ENCODE peak calls at places on chromosome 10, in five cellular contexts. X is H1, C is substantia nigra, N is psoas muscle, S is AG04450. K is an unnamed sample.

GRCh38 chr10:45545150-45545549 is 127.4 kb downstream of the ZFAND4 start:
- DNase-seq in N (no peak), C (no peak), S (no peak), X (no peak), K (no peak)

GRCh38 chr10:65753532-65753931 is 1172.3 kb upstream of the LRRTM3 start:
- DNase-seq in S (no peak), C (no peak), N (no peak), X (no peak), K (no peak)

GRCh38 chr10:125106586-125106985 is 53.8 kb downstream of the CTBP2 start:
- DNase-seq in N (no peak), C (no peak), X (no peak), S (no peak), K (no peak)

GRCh38 chr10:63641799-63642198 is 120.6 kb downstream of the REEP3 start:
- DNase-seq in N (no peak), S (no peak), X (no peak), C (no peak), K (no peak)

GRCh38 chr10:119947325-119947724 is 54.8 kb downstream of the SEC23IP start:
- DNase-seq in X (no peak), S (peak; percentile 21), C (no peak), N (no peak), K (no peak)

GRCh38 chr10:92837462-92837861 is 10.9 kb upstream of the EXOC6 start:
- DNase-seq in X (no peak), S (no peak), C (no peak), N (no peak), K (no peak)

GRCh38 chr10:19921300-19922140 is 105.3 kb downstream of the PLXDC2 start:
- DNase-seq in S (no peak), X (no peak), C (no peak), N (no peak), K (no peak)

GRCh38 chr10:120465138-120465537 is 8.1 kb downstream of the PLPP4 start:
- DNase-seq in N (no peak), S (no peak), C (no peak), X (no peak), K (no peak)

GRCh38 chr10:84217746-84218145 is 7.6 kb downstream of the LRIT2 start:
- DNase-seq in S (no peak), N (no peak), C (no peak), X (no peak), K (no peak)

GRCh38 chr10:71887767-71888166 is 36.7 kb upstream of the PSAP start:
- DNase-seq in N (no peak), C (no peak), S (no peak), X (no peak), K (no peak)

GRCh38 chr10:71203716-71204115 is 8.7 kb upstream of the UNC5B start:
- DNase-seq in S (no peak), X (no peak), N (no peak), C (no peak), K (no peak)

GRCh38 chr10:73553316-73553715 is 37.8 kb downstream of the USP54 start:
- DNase-seq in N (no peak), S (no peak), C (peak; percentile 56), X (no peak), K (no peak)

GRCh38 chr10:75063461-75064230 is 47.8 kb upstream of the SAMD8 start:
- DNase-seq in X (no peak), N (no peak), C (no peak), S (no peak), K (no peak)

GRCh38 chr10:75062191-75062849 is 49.1 kb upstream of the SAMD8 start:
- DNase-seq in S (no peak), N (peak; percentile 52), X (no peak), C (peak; percentile 46), K (no peak)

GRCh38 chr10:75067272-75067671 is 44.2 kb upstream of the SAMD8 start:
- DNase-seq in S (no peak), X (no peak), C (no peak), N (no peak), K (no peak)

GRCh38 chr10:75062900-75063299 is 48.6 kb upstream of the SAMD8 start:
- DNase-seq in C (no peak), S (no peak), N (no peak), X (no peak), K (no peak)

DNA sequence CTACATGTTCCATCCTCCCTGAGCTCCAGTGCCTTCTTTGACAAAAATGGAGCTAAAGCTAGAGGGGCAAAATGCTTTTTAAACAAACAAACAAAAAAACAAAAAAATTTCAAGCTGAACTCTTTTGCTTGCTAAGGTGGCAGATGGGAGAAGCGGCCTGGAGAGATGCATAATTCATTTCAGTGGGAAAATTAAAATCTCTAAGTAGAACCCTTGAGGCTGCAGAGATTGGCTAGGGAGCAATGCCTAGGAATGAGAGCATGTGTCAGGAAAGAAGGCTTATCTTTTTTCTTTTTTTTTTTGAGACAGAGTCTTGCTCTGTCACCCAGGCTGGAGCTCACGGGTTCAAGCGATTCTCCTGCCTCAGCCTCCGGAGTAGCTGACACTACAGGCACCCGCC is 46.4 kb upstream of the SAMD8 start:
- DNase-seq in X (no peak), S (no peak), C (no peak), N (no peak), K (no peak)
- H3K27ac ChIP-seq in X (no peak overlapping the region), S (no peak overlapping the region), C (no peak overlapping the region), N (peak overlapping the region; percentile 56), K (no peak overlapping the region)

GRCh38 chr10:51077507-51077906 is 3.2 kb downstream of the PRKG1 start:
- DNase-seq in C (no peak), N (no peak), X (no peak), S (no peak), K (no peak)
- H3K27ac ChIP-seq in C (no peak overlapping the region), N (no peak overlapping the region), X (no peak overlapping the region), S (no peak overlapping the region), K (no peak overlapping the region)

GRCh38 chr10:43114743-43115611 is 23.3 kb upstream of the CSGALNACT2 start:
- DNase-seq in C (no peak), X (no peak), S (no peak), N (no peak), K (no peak)

GRCh38 chr10:43111921-43112607 is 26.2 kb upstream of the CSGALNACT2 start:
- DNase-seq in X (no peak), C (no peak), N (no peak), S (no peak), K (no peak)

GRCh38 chr10:43114031-43114742 is 24.1 kb upstream of the CSGALNACT2 start:
- DNase-seq in C (no peak), S (no peak), X (no peak), N (no peak), K (no peak)

GRCh38 chr10:43112608-43112961 is 25.7 kb upstream of the CSGALNACT2 start:
- DNase-seq in N (no peak), C (no peak), X (no peak), S (no peak), K (no peak)

DNA sequence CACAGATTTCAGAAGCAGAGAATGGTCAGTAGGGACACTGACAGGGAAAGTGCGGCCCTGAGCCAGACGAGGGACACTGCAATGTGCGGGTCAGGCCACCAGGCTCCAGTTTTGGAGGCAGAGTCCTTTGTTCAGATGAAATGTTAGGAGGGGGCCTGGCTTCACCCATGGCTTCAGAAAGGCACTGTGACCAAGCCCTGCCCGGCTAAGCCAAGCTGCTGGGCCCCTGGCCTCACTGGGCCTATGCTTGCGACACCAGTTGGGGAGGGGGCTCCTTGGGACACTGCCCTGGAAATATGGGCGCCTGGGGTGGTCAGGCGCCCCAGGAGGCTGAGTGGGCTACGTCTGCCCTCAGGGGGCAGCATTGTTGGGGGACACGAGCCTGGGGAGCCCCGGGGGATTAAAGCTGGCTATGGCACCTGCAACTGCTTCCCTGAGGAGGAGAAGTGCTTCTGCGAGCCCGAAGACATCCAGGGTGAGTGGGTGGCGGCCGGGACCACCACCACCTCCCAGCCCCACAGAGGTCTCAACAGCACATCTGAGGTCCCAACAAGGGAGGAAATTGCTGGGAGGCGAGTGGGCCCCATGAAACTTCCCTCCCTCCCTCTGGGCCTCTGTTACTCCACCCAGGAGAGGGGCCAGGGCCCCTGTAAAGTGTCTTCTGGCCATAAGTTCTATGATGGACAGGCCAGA is 24.9 kb upstream of the CSGALNACT2 start:
- DNase-seq in C (no peak), S (no peak), N (no peak), X (no peak), K (no peak)
- H3K27ac ChIP-seq in C (no peak overlapping the region), S (no peak overlapping the region), N (no peak overlapping the region), X (no peak overlapping the region), K (no peak overlapping the region)

GRCh38 chr10:29838529-29838928 is 203.8 kb upstream of the SVIL start:
- DNase-seq in S (no peak), N (no peak), X (no peak), C (no peak), K (no peak)
- H3K27ac ChIP-seq in S (no peak overlapping the region), N (no peak overlapping the region), X (no peak overlapping the region), C (no peak overlapping the region), K (no peak overlapping the region)

DNA sequence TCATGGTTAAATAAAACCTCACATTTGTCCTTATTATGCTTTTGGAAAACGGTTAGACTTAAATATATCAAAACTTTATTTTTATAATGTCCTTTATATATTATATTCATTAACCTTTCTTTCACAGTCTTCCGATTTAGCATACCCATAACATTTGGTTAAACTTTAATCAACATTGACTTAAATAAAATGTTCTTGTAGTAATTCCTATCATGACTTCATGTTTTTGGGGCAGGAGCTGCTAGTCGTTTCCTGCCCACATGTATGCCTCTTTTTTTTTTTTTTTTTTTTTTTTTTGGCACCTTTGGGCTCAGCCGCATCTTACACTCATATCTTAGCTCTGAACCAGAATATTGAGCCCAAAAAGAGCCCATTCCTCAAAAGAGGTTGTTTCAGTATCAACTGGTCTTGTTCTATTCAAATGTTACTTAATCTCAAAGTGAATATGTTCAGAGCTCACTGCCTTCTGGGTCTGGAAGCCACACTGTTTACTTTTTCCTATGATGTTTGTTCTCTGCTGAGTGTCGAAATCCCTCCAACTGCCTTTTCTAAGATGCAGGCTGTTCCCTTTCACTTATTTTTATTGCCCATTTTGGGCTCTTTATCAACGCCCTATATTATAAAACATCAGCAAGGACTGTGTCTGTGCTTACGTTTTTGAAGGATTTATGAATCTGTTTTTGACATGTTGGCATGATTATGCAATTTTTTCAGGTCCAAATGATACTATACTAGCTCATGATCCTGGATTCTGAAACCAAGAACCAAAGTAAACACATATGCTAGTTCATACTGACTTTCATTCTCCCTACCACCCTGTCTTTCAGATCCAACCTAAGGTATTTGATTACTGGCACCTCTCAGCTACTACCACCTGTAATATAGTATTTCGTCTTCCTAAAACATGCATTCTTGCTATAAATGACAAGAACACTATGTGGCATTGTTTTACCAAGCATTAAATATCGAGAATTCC is 914.4 kb downstream of the PCDH15 start:
- DNase-seq in X (no peak), S (no peak), C (no peak), N (no peak), K (no peak)
- H3K27ac ChIP-seq in X (no peak overlapping the region), S (no peak overlapping the region), C (no peak overlapping the region), N (no peak overlapping the region), K (no peak overlapping the region)

GRCh38 chr10:78331391-78331922 is 297.8 kb downstream of the RPS24 start:
- DNase-seq in X (no peak), C (no peak), S (no peak), N (peak; percentile 27), K (no peak)
- H3K27ac ChIP-seq in X (no peak overlapping the region), C (no peak overlapping the region), S (no peak overlapping the region), N (no peak overlapping the region), K (no peak overlapping the region)

GRCh38 chr10:113782986-113783704 is 31.7 kb downstream of the PLEKHS1 start:
- DNase-seq in C (no peak), S (no peak), N (no peak), X (no peak), K (no peak)

DNA sequence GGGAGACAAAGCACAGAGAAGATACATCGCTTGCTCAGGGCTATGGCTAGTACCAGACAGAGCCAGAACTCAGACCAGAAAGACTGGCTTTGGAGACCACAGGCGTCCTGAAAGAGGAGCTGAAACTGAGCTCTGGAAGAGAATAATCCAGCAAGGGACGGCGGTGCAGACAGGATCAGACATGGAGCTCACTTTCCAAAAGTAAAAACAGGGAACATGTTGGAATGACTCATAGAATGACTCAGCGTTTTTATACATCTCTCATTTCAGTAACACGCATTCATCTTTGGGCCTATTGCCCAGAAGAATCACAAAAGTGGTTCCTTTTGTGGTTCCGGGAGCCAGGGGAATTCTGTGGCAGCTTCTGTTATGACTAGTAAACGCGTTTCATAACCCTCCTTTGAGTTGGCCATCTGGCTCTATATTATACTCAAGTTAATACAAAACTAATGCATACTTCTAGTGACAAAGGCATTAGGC is 37.2 kb downstream of the PLEKHS1 start:
- DNase-seq in N (peak; percentile 25), C (peak; percentile 18), S (peak; percentile 77), X (no peak), K (peak; percentile 81)
- H3K27ac ChIP-seq in N (peak overlapping the region; percentile 51), C (no peak overlapping the region), S (no peak overlapping the region), X (no peak overlapping the region), K (peak overlapping the region; percentile 43)